ENCODE peak calls at places on chromosomes 13 and 19, in nine cellular contexts. One of them, this sample, is unnamed. For H3K4me1, the result is how much of the 10 kb centered on the place peaks cover.

GRCh38 chr19:10864538-10864899 is 6.8 kb upstream of the CARM1 start:
- DNase-seq in fibroblast of lung: peak
- DNase-seq in trophoblast cell: peak
- DNase-seq in CD8-positive, alpha-beta T cell: peak
- DNase-seq in thoracic aorta: peak
- DNase-seq in esophagus muscularis mucosa: no peak
- DNase-seq in pancreas: peak
- DNase-seq in mammary epithelial cell: peak
- DNase-seq in neuronal stem cell: peak
- DNase-seq in this sample: peak

GRCh38 chr19:35033067-35034004 is 3.1 kb downstream of the SCN1B start:
- DNase-seq in esophagus muscularis mucosa: no peak
- DNase-seq in thoracic aorta: no peak
- DNase-seq in trophoblast cell: no peak
- DNase-seq in pancreas: no peak
- DNase-seq in mammary epithelial cell: no peak
- DNase-seq in fibroblast of lung: no peak
- DNase-seq in neuronal stem cell: no peak
- DNase-seq in CD8-positive, alpha-beta T cell: no peak
- DNase-seq in this sample: no peak

GRCh38 chr19:409006-409514 is at the start of gene C2CD4C:
- DNase-seq in thoracic aorta: no peak
- DNase-seq in esophagus muscularis mucosa: no peak
- DNase-seq in neuronal stem cell: no peak
- DNase-seq in mammary epithelial cell: no peak
- DNase-seq in CD8-positive, alpha-beta T cell: peak
- DNase-seq in fibroblast of lung: no peak
- DNase-seq in pancreas: peak
- DNase-seq in trophoblast cell: peak
- DNase-seq in this sample: no peak

GRCh38 chr19:43672061-43672679 is 2.2 kb upstream of the PLAUR start:
- DNase-seq in thoracic aorta: no peak
- DNase-seq in esophagus muscularis mucosa: no peak
- DNase-seq in pancreas: no peak
- DNase-seq in mammary epithelial cell: no peak
- DNase-seq in neuronal stem cell: no peak
- DNase-seq in trophoblast cell: no peak
- DNase-seq in fibroblast of lung: no peak
- DNase-seq in CD8-positive, alpha-beta T cell: no peak
- DNase-seq in this sample: no peak

GRCh38 chr19:57648336-57649003 is 15.5 kb downstream of the ZNF211 start:
- DNase-seq in esophagus muscularis mucosa: peak
- DNase-seq in neuronal stem cell: no peak
- DNase-seq in pancreas: no peak
- DNase-seq in CD8-positive, alpha-beta T cell: no peak
- DNase-seq in fibroblast of lung: no peak
- DNase-seq in mammary epithelial cell: no peak
- DNase-seq in thoracic aorta: no peak
- DNase-seq in trophoblast cell: no peak
- DNase-seq in this sample: peak

GRCh38 chr19:3982701-3983541 is 2.3 kb downstream of the EEF2 start:
- DNase-seq in esophagus muscularis mucosa: no peak
- DNase-seq in fibroblast of lung: peak
- DNase-seq in mammary epithelial cell: peak
- DNase-seq in thoracic aorta: no peak
- DNase-seq in trophoblast cell: peak
- DNase-seq in pancreas: peak
- DNase-seq in neuronal stem cell: no peak
- DNase-seq in CD8-positive, alpha-beta T cell: no peak
- DNase-seq in this sample: no peak

GRCh38 chr19:40144151-40144550 is 47.1 kb upstream of the MAP3K10 start:
- DNase-seq in fibroblast of lung: no peak
- DNase-seq in trophoblast cell: no peak
- DNase-seq in pancreas: no peak
- DNase-seq in thoracic aorta: no peak
- DNase-seq in neuronal stem cell: no peak
- DNase-seq in esophagus muscularis mucosa: peak
- DNase-seq in CD8-positive, alpha-beta T cell: peak
- DNase-seq in mammary epithelial cell: no peak
- DNase-seq in this sample: no peak

GRCh38 chr13:91111476-91112190 is 235.9 kb upstream of the MIR17HG start:
- DNase-seq in pancreas: no peak
- DNase-seq in thoracic aorta: no peak
- DNase-seq in CD8-positive, alpha-beta T cell: no peak
- DNase-seq in esophagus muscularis mucosa: no peak
- DNase-seq in trophoblast cell: no peak
- DNase-seq in mammary epithelial cell: no peak
- DNase-seq in fibroblast of lung: no peak
- DNase-seq in neuronal stem cell: no peak
- DNase-seq in this sample: no peak

GRCh38 chr19:46181386-46181774 is 33.3 kb downstream of the IGFL2 start:
- DNase-seq in thoracic aorta: no peak
- DNase-seq in pancreas: no peak
- DNase-seq in neuronal stem cell: no peak
- DNase-seq in CD8-positive, alpha-beta T cell: no peak
- DNase-seq in fibroblast of lung: peak
- DNase-seq in esophagus muscularis mucosa: no peak
- DNase-seq in trophoblast cell: no peak
- DNase-seq in mammary epithelial cell: no peak
- DNase-seq in this sample: no peak

GRCh38 chr13:44155422-44156293 is 218.0 kb upstream of the SERP2 start:
- DNase-seq in trophoblast cell: peak
- DNase-seq in fibroblast of lung: peak
- DNase-seq in neuronal stem cell: no peak
- DNase-seq in mammary epithelial cell: no peak
- DNase-seq in thoracic aorta: peak
- DNase-seq in esophagus muscularis mucosa: peak
- DNase-seq in CD8-positive, alpha-beta T cell: no peak
- DNase-seq in pancreas: no peak
- DNase-seq in this sample: peak

GRCh38 chr13:100721885-100722512 is 47.4 kb upstream of the TMTC4 start:
- DNase-seq in esophagus muscularis mucosa: no peak
- DNase-seq in fibroblast of lung: peak
- DNase-seq in pancreas: peak
- DNase-seq in trophoblast cell: peak
- DNase-seq in neuronal stem cell: peak
- DNase-seq in thoracic aorta: no peak
- DNase-seq in CD8-positive, alpha-beta T cell: peak
- DNase-seq in mammary epithelial cell: peak
- DNase-seq in this sample: peak

GRCh38 chr13:48532146-48532472 is 771 bp downstream of the RCBTB2 start:
- DNase-seq in CD8-positive, alpha-beta T cell: no peak
- DNase-seq in trophoblast cell: peak
- DNase-seq in esophagus muscularis mucosa: peak
- DNase-seq in neuronal stem cell: no peak
- DNase-seq in pancreas: no peak
- DNase-seq in mammary epithelial cell: no peak
- DNase-seq in fibroblast of lung: peak
- DNase-seq in thoracic aorta: no peak
- DNase-seq in this sample: no peak

GRCh38 chr13:50229935-50230334 is 214.7 kb downstream of the KCNRG start:
- DNase-seq in pancreas: no peak
- DNase-seq in neuronal stem cell: no peak
- DNase-seq in esophagus muscularis mucosa: no peak
- DNase-seq in CD8-positive, alpha-beta T cell: no peak
- DNase-seq in thoracic aorta: no peak
- DNase-seq in trophoblast cell: no peak
- DNase-seq in mammary epithelial cell: no peak
- DNase-seq in fibroblast of lung: no peak
- DNase-seq in this sample: no peak

GRCh38 chr19:45066921-45067661 is 9.2 kb downstream of the ZNF296 start:
- DNase-seq in CD8-positive, alpha-beta T cell: no peak
- DNase-seq in esophagus muscularis mucosa: no peak
- DNase-seq in trophoblast cell: peak
- DNase-seq in pancreas: no peak
- DNase-seq in fibroblast of lung: no peak
- DNase-seq in thoracic aorta: no peak
- DNase-seq in neuronal stem cell: no peak
- DNase-seq in mammary epithelial cell: no peak
- DNase-seq in this sample: no peak

GRCh38 chr13:69970521-69970920 is 137.1 kb upstream of the ATXN8OS start:
- DNase-seq in neuronal stem cell: no peak
- DNase-seq in mammary epithelial cell: no peak
- DNase-seq in trophoblast cell: peak
- DNase-seq in fibroblast of lung: peak
- DNase-seq in esophagus muscularis mucosa: no peak
- DNase-seq in thoracic aorta: no peak
- DNase-seq in pancreas: no peak
- DNase-seq in CD8-positive, alpha-beta T cell: no peak
- DNase-seq in this sample: no peak

DNA sequence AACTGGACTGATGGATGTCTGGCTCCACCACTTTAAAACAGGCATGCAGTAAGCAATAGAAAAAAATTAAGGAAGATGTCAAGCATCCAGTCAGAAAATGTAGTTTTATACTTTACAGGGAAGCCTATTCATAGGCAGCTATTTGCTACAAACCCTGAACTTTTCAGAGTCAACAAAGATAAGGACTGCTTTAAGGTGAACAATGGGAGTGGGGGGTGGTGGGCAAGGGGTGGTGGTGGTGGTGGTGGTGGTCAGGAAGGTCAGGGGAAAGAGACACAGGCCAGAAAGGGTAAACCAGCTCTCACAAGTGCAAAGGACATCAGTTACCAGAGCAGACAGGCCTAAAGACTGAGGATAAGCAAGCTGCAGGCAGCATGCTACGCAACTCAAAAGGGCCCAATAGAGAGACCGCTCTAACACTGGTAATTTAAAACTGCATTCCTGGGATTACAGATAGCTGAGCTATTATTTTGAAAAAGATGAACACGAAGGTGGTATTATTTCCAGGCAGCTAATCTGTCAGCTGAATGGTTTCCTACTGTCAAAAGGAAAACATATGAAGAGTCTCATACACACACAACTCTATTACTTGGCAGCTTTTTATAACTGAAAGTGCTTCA is 14.8 kb downstream of the BRD4 start:
- DNase-seq in CD8-positive, alpha-beta T cell: no peak
- DNase-seq in fibroblast of lung: peak
- DNase-seq in mammary epithelial cell: no peak
- DNase-seq in neuronal stem cell: no peak
- DNase-seq in trophoblast cell: peak
- DNase-seq in esophagus muscularis mucosa: no peak
- DNase-seq in pancreas: no peak
- DNase-seq in thoracic aorta: no peak
- DNase-seq in this sample: no peak
- H3K4me1 ChIP-seq in CD8-positive, alpha-beta T cell: half or more
- H3K4me1 ChIP-seq in fibroblast of lung: under half
- H3K4me1 ChIP-seq in mammary epithelial cell: under half
- H3K4me1 ChIP-seq in neuronal stem cell: under half
- H3K4me1 ChIP-seq in trophoblast cell: under half
- H3K4me1 ChIP-seq in esophagus muscularis mucosa: half or more
- H3K4me1 ChIP-seq in pancreas: half or more
- H3K4me1 ChIP-seq in thoracic aorta: half or more
- H3K4me1 ChIP-seq in this sample: half or more

GRCh38 chr19:15293751-15294505 is 38.4 kb downstream of the BRD4 start:
- DNase-seq in pancreas: no peak
- DNase-seq in mammary epithelial cell: no peak
- DNase-seq in neuronal stem cell: no peak
- DNase-seq in fibroblast of lung: no peak
- DNase-seq in trophoblast cell: no peak
- DNase-seq in thoracic aorta: no peak
- DNase-seq in CD8-positive, alpha-beta T cell: no peak
- DNase-seq in esophagus muscularis mucosa: no peak
- DNase-seq in this sample: no peak

GRCh38 chr19:15291089-15291488 is 41.2 kb downstream of the BRD4 start:
- DNase-seq in pancreas: no peak
- DNase-seq in neuronal stem cell: no peak
- DNase-seq in mammary epithelial cell: peak
- DNase-seq in trophoblast cell: no peak
- DNase-seq in CD8-positive, alpha-beta T cell: no peak
- DNase-seq in fibroblast of lung: peak
- DNase-seq in thoracic aorta: no peak
- DNase-seq in esophagus muscularis mucosa: no peak
- DNase-seq in this sample: no peak

GRCh38 chr19:15291666-15292065 is 40.7 kb downstream of the BRD4 start:
- DNase-seq in thoracic aorta: no peak
- DNase-seq in neuronal stem cell: no peak
- DNase-seq in fibroblast of lung: no peak
- DNase-seq in esophagus muscularis mucosa: no peak
- DNase-seq in CD8-positive, alpha-beta T cell: no peak
- DNase-seq in trophoblast cell: no peak
- DNase-seq in pancreas: no peak
- DNase-seq in mammary epithelial cell: no peak
- DNase-seq in this sample: no peak

GRCh38 chr19:15292847-15293582 is 39.3 kb downstream of the BRD4 start:
- DNase-seq in trophoblast cell: no peak
- DNase-seq in neuronal stem cell: no peak
- DNase-seq in CD8-positive, alpha-beta T cell: no peak
- DNase-seq in thoracic aorta: no peak
- DNase-seq in esophagus muscularis mucosa: no peak
- DNase-seq in mammary epithelial cell: no peak
- DNase-seq in pancreas: no peak
- DNase-seq in fibroblast of lung: no peak
- DNase-seq in this sample: no peak

DNA sequence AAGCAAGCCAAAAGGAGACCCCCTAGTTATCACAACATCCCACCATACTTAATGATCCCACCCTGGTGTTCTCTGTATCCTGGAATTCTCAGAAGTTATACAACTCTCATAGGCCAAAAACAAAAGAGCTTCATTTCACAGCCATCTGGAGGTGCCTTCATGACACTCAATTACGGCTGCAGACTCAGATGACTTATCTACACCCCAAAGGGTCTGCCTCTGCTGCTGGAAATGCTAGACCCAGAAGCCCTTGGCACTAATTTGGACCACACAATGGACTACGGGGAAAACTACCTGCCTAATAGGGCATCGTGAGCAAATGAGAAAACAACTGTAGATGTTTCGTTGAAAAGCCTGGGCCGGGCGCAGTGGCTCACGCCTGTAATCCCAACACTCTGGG is 40.2 kb downstream of the BRD4 start:
- DNase-seq in neuronal stem cell: no peak
- DNase-seq in pancreas: no peak
- DNase-seq in fibroblast of lung: no peak
- DNase-seq in trophoblast cell: no peak
- DNase-seq in CD8-positive, alpha-beta T cell: no peak
- DNase-seq in esophagus muscularis mucosa: no peak
- DNase-seq in mammary epithelial cell: no peak
- DNase-seq in thoracic aorta: no peak
- DNase-seq in this sample: no peak
- H3K27ac ChIP-seq in neuronal stem cell: no peak
- H3K27ac ChIP-seq in pancreas: no peak
- H3K27ac ChIP-seq in fibroblast of lung: no peak
- H3K27ac ChIP-seq in trophoblast cell: no peak
- H3K27ac ChIP-seq in CD8-positive, alpha-beta T cell: no peak
- H3K27ac ChIP-seq in esophagus muscularis mucosa: no peak
- H3K27ac ChIP-seq in mammary epithelial cell: no peak
- H3K27ac ChIP-seq in thoracic aorta: no peak
- H3K27ac ChIP-seq in this sample: no peak

GRCh38 chr19:4984448-4984990 is 15.6 kb downstream of the KDM4B start:
- DNase-seq in neuronal stem cell: no peak
- DNase-seq in fibroblast of lung: no peak
- DNase-seq in pancreas: no peak
- DNase-seq in mammary epithelial cell: no peak
- DNase-seq in trophoblast cell: no peak
- DNase-seq in CD8-positive, alpha-beta T cell: no peak
- DNase-seq in esophagus muscularis mucosa: no peak
- DNase-seq in thoracic aorta: no peak
- DNase-seq in this sample: no peak
- H3K4me1 ChIP-seq in neuronal stem cell: under half
- H3K4me1 ChIP-seq in fibroblast of lung: under half
- H3K4me1 ChIP-seq in pancreas: under half
- H3K4me1 ChIP-seq in mammary epithelial cell: under half
- H3K4me1 ChIP-seq in trophoblast cell: half or more
- H3K4me1 ChIP-seq in CD8-positive, alpha-beta T cell: under half
- H3K4me1 ChIP-seq in esophagus muscularis mucosa: half or more
- H3K4me1 ChIP-seq in thoracic aorta: under half
- H3K4me1 ChIP-seq in this sample: under half

GRCh38 chr13:34294483-34295129 is 476.7 kb downstream of the RFC3 start:
- DNase-seq in mammary epithelial cell: peak
- DNase-seq in CD8-positive, alpha-beta T cell: no peak
- DNase-seq in pancreas: no peak
- DNase-seq in neuronal stem cell: no peak
- DNase-seq in thoracic aorta: no peak
- DNase-seq in esophagus muscularis mucosa: no peak
- DNase-seq in fibroblast of lung: peak
- DNase-seq in trophoblast cell: no peak
- DNase-seq in this sample: peak
- H3K27ac ChIP-seq in mammary epithelial cell: no peak
- H3K27ac ChIP-seq in CD8-positive, alpha-beta T cell: no peak
- H3K27ac ChIP-seq in pancreas: no peak
- H3K27ac ChIP-seq in neuronal stem cell: no peak
- H3K27ac ChIP-seq in thoracic aorta: no peak
- H3K27ac ChIP-seq in esophagus muscularis mucosa: no peak
- H3K27ac ChIP-seq in fibroblast of lung: no peak
- H3K27ac ChIP-seq in trophoblast cell: no peak
- H3K27ac ChIP-seq in this sample: no peak

This sample was measured in testis.